ENCODE peak calls at places on chromosomes 13 and 19, in four cellular contexts. One of them, this sample, is unnamed. For H3K27me3, the result is how much of the 10 kb centered on the place peaks cover.

GRCh38 chr19:2333027-2333806 is 4.7 kb downstream of the SPPL2B start:
- DNase-seq in WERI-Rb-1: peak
- DNase-seq in RWPE2: no peak
- DNase-seq in left ventricle myocardium inferior: no peak
- DNase-seq in this sample: no peak

GRCh38 chr13:104286566-104287290 is 1220.5 kb upstream of the SLC10A2 start:
- DNase-seq in WERI-Rb-1: no peak
- DNase-seq in RWPE2: no peak
- DNase-seq in left ventricle myocardium inferior: no peak
- DNase-seq in this sample: no peak

GRCh38 chr19:613732-614567 is 19.4 kb downstream of the POLRMT start:
- DNase-seq in WERI-Rb-1: no peak
- DNase-seq in RWPE2: no peak
- DNase-seq in left ventricle myocardium inferior: no peak
- DNase-seq in this sample: no peak

GRCh38 chr13:112873851-112874750 is 94.9 kb upstream of the MCF2L start:
- DNase-seq in WERI-Rb-1: peak
- DNase-seq in RWPE2: no peak
- DNase-seq in left ventricle myocardium inferior: peak
- DNase-seq in this sample: peak

GRCh38 chr13:68099616-68100015 is 869.5 kb upstream of the PCDH9 start:
- DNase-seq in WERI-Rb-1: no peak
- DNase-seq in RWPE2: no peak
- DNase-seq in left ventricle myocardium inferior: no peak
- DNase-seq in this sample: no peak

GRCh38 chr13:113361406-113361805 is 2.5 kb downstream of the GRTP1 start:
- DNase-seq in WERI-Rb-1: no peak
- DNase-seq in RWPE2: no peak
- DNase-seq in left ventricle myocardium inferior: no peak
- DNase-seq in this sample: no peak

GRCh38 chr19:36441339-36441738 is 22.9 kb upstream of the ZFP82 start:
- DNase-seq in WERI-Rb-1: no peak
- DNase-seq in RWPE2: no peak
- DNase-seq in left ventricle myocardium inferior: no peak
- DNase-seq in this sample: no peak

GRCh38 chr13:93216122-93216521 is 10.5 kb upstream of the GPC6 start:
- DNase-seq in WERI-Rb-1: no peak
- DNase-seq in RWPE2: no peak
- DNase-seq in left ventricle myocardium inferior: no peak
- DNase-seq in this sample: no peak

GRCh38 chr13:51041126-51041525 is 69.9 kb downstream of the C13orf42 start:
- DNase-seq in WERI-Rb-1: no peak
- DNase-seq in RWPE2: no peak
- DNase-seq in left ventricle myocardium inferior: no peak
- DNase-seq in this sample: no peak

GRCh38 chr19:46287585-46287984 is 9.3 kb upstream of the HIF3A start:
- DNase-seq in WERI-Rb-1: no peak
- DNase-seq in RWPE2: no peak
- DNase-seq in left ventricle myocardium inferior: no peak
- DNase-seq in this sample: no peak

GRCh38 chr13:35191883-35192282 is 249.8 kb downstream of the NBEA start:
- DNase-seq in WERI-Rb-1: no peak
- DNase-seq in RWPE2: no peak
- DNase-seq in left ventricle myocardium inferior: no peak
- DNase-seq in this sample: no peak

GRCh38 chr19:51372649-51373504 is at the start of gene NKG7:
- DNase-seq in WERI-Rb-1: no peak
- DNase-seq in RWPE2: no peak
- DNase-seq in left ventricle myocardium inferior: no peak
- DNase-seq in this sample: no peak

GRCh38 chr13:30725331-30726085 is 9.8 kb upstream of the ALOX5AP start:
- DNase-seq in WERI-Rb-1: peak
- DNase-seq in RWPE2: no peak
- DNase-seq in left ventricle myocardium inferior: no peak
- DNase-seq in this sample: no peak

GRCh38 chr13:45297456-45298205 is 43.4 kb downstream of the TPT1 start:
- DNase-seq in WERI-Rb-1: no peak
- DNase-seq in RWPE2: no peak
- DNase-seq in left ventricle myocardium inferior: no peak
- DNase-seq in this sample: no peak

GRCh38 chr13:108525867-108526266 is 103.5 kb upstream of the MYO16 start:
- DNase-seq in WERI-Rb-1: no peak
- DNase-seq in RWPE2: no peak
- DNase-seq in left ventricle myocardium inferior: no peak
- DNase-seq in this sample: no peak

GRCh38 chr13:113411216-113412023 is 41.9 kb downstream of the ADPRHL1 start:
- DNase-seq in WERI-Rb-1: peak
- DNase-seq in RWPE2: peak
- DNase-seq in left ventricle myocardium inferior: peak
- DNase-seq in this sample: no peak

GRCh38 chr19:13905634-13906524 is at the start of the genes BRME1 and CC2D1A:
- DNase-seq in WERI-Rb-1: peak
- DNase-seq in RWPE2: peak
- DNase-seq in left ventricle myocardium inferior: peak
- DNase-seq in this sample: peak
- TF ChIP-seq CTCF in WERI-Rb-1: no peak
- TF ChIP-seq CTCF in RWPE2: no peak
- TF ChIP-seq CTCF in left ventricle myocardium inferior: no peak
- TF ChIP-seq CTCF in this sample: no peak

DNA sequence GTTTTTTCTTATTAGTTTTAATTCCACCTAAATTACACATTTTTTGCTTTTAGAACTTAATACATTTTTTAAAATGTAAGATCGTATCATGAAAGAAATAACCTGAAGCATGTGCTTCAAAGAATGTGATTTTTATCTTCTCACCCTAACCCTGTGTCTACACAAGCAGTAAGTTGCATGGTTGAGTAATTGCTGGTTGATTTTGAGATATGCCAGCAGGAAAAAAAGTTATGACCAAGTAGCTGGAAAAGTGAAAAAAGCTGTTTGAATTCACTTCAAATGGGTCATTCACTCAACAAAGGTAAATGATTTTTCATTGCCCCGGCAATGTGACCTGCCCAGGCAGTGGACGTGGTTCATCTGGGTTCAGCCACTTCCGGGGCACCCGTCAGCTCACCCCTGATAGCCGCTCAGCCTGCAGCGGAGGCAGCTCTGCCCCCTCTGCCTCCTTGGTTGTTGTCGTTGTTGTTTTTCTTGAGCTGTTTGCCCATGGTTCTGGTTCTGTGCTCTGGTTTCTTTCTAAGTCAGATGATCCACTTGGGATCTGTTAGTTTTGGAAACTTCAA is 18.4 kb downstream of the TNFRSF19 start:
- DNase-seq in WERI-Rb-1: no peak
- DNase-seq in RWPE2: no peak
- DNase-seq in left ventricle myocardium inferior: no peak
- DNase-seq in this sample: no peak
- H3K27me3 ChIP-seq in WERI-Rb-1: under half
- H3K27me3 ChIP-seq in RWPE2: under half
- H3K27me3 ChIP-seq in left ventricle myocardium inferior: under half
- H3K27me3 ChIP-seq in this sample: under half

DNA sequence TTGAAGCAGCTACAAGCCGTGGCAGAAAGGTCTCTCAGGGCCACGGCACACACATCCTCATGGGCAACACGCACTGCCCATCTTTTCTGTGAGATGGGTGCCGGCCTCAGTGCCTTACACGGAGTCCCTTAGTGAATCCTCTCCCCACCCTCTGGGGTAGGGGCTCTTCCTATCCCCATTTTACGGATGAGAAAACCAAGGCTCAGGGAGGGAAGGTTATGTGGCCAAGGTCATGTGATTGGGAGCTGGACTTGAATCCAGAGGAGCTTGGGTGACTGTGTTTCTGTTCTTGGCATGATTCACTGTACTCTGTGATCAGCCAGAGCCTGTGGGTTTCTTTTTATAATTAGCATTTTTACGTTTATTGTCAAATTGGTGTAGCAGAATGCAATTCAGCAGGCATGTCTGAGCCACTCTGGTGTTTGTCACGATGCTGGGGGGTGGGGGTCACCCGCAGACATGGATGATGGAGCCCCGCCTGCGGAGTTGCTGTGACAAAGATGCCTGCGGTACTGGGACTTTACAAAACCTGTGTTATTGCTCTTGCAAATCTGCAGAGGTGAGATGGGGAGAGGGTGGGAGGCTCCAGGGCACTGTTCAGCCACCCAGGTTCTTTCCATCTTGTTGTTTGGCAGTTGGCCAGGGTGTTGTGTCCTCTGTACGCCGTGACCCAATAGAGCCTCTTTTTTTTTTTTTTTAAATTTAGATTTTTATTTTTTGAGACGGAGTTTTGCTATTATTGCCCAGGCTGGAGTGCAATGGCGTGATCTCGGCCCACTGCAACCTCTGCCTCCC is 4.5 kb downstream of the SCN1B start:
- DNase-seq in WERI-Rb-1: no peak
- DNase-seq in RWPE2: no peak
- DNase-seq in left ventricle myocardium inferior: no peak
- DNase-seq in this sample: no peak
- TF ChIP-seq CTCF in WERI-Rb-1: no peak
- TF ChIP-seq CTCF in RWPE2: no peak
- TF ChIP-seq CTCF in left ventricle myocardium inferior: no peak
- TF ChIP-seq CTCF in this sample: no peak

GRCh38 chr19:3343619-3344502 is 22.5 kb upstream of the NFIC start:
- DNase-seq in WERI-Rb-1: peak
- DNase-seq in RWPE2: peak
- DNase-seq in left ventricle myocardium inferior: peak
- DNase-seq in this sample: no peak

GRCh38 chr19:3344608-3345598 is 21.5 kb upstream of the NFIC start:
- DNase-seq in WERI-Rb-1: no peak
- DNase-seq in RWPE2: no peak
- DNase-seq in left ventricle myocardium inferior: no peak
- DNase-seq in this sample: no peak

GRCh38 chr19:3348042-3348441 is 18.3 kb upstream of the NFIC start:
- DNase-seq in WERI-Rb-1: no peak
- DNase-seq in RWPE2: no peak
- DNase-seq in left ventricle myocardium inferior: no peak
- DNase-seq in this sample: no peak

GRCh38 chr19:3346677-3347353 is 19.6 kb upstream of the NFIC start:
- DNase-seq in WERI-Rb-1: no peak
- DNase-seq in RWPE2: no peak
- DNase-seq in left ventricle myocardium inferior: peak
- DNase-seq in this sample: no peak

DNA sequence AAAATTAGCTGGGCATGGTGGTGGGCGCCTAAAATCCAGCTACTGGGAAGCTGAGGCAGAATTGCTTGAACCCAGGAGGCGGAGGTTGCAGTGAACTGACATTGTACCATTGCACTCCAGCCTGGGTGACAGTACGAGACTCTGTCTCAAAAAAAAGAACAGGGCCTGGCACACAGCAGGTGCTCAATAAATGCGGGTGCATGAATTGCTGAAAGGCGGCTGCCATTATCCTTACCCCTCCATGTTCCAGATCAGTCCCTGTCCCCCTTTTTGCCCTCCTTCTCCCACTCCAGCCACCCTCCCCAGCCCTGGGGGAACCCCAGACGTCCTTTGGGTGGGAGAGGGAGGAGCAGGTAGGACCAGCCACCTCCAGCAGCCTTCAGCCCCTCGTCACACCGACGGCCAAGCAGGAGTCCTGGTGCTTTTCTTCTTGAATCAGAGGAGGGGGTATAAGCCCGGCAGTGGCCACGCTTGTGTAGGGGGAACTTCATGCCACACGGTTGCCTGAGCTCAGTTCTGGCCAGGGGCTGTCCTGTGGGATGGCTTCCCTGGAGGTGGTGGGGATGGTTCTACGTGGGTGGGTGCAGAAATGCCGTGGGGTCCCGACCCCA is 20.4 kb upstream of the NFIC start:
- DNase-seq in WERI-Rb-1: no peak
- DNase-seq in RWPE2: no peak
- DNase-seq in left ventricle myocardium inferior: no peak
- DNase-seq in this sample: no peak
- H3K27me3 ChIP-seq in WERI-Rb-1: under half
- H3K27me3 ChIP-seq in RWPE2: under half
- H3K27me3 ChIP-seq in left ventricle myocardium inferior: under half
- H3K27me3 ChIP-seq in this sample: under half

GRCh38 chr19:9461938-9462337 is 26.6 kb upstream of the ZNF266 start:
- DNase-seq in WERI-Rb-1: no peak
- DNase-seq in RWPE2: no peak
- DNase-seq in left ventricle myocardium inferior: no peak
- DNase-seq in this sample: no peak

GRCh38 chr19:9453953-9454352 is 18.6 kb upstream of the ZNF266 start:
- DNase-seq in WERI-Rb-1: no peak
- DNase-seq in RWPE2: no peak
- DNase-seq in left ventricle myocardium inferior: no peak
- DNase-seq in this sample: no peak

DNA sequence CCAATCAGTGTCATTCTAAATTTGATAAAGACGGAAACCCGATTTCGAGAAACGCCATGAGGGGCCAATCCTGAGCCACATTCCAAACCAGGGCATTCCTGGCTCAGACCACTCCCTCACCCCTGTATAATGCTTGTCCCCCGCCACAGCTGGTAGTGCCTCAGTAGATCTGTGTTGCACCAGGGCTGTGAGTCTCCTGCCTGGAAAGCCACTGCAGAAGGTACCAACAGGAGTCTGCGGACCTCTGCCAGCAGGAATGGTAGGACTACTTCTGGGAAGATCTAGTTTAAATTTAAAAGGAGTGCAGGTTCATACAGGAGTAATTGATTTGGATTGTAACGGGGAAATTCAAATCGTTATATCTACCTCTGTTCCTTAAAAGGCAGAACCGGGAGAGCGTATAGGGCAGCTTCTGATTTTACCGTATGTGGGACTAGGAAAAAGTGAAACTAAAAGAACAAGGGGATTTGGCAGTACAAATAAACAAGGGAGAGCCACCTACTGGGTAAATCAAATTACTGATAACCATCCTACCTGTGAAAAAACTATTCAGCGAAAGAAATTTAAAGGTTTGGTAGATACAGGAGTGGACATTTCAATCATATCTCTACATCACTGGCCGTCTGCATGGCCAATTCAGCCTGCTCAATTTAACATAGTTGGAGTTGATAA is 20.8 kb upstream of the ZNF266 start:
- DNase-seq in WERI-Rb-1: no peak
- DNase-seq in RWPE2: no peak
- DNase-seq in left ventricle myocardium inferior: no peak
- DNase-seq in this sample: no peak
- TF ChIP-seq CTCF in WERI-Rb-1: no peak
- TF ChIP-seq CTCF in RWPE2: no peak
- TF ChIP-seq CTCF in left ventricle myocardium inferior: no peak
- TF ChIP-seq CTCF in this sample: no peak

DNA sequence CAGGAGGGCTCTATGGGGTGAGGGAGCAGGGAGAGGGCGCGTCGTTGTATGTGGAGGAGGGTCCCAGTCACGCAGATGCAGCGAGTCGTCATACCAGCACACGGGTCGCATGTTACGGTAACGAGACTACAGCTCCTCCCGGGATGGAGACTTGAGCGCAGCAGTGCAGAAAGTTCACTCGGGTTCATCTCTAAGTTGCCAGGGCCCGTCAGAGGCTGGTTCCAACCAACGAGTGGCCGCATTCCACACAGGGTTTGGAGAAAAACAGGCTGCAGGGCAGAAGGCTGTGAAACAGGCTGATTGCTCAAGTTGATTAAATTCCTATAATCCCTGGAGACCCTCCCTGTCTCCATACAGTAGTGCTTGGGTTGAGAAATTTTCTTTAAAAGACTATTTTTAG is 21.9 kb upstream of the TTYH1 start:
- DNase-seq in WERI-Rb-1: no peak
- DNase-seq in RWPE2: no peak
- DNase-seq in left ventricle myocardium inferior: no peak
- DNase-seq in this sample: no peak
- H3K27me3 ChIP-seq in WERI-Rb-1: under half
- H3K27me3 ChIP-seq in RWPE2: under half
- H3K27me3 ChIP-seq in left ventricle myocardium inferior: half or more
- H3K27me3 ChIP-seq in this sample: under half